ENCODE peak calls at places on chromosomes 1 and 21, in nine cellular contexts. Q, C, Z, K, S, M, A, X and B are unnamed samples.
A peak's percentile ranks its signal among the peaks of the same experiment; 100 is the strongest.

GRCh38 chr1:157831968-157832626 is 9.5 kb downstream of the CD5L start:
- DNase-seq in Q (no peak), C (no peak), Z (no peak), K (no peak), S (no peak), M (no peak), A (no peak), X (no peak), B (no peak)

GRCh38 chr1:198620951-198621824 is 17.7 kb upstream of the PTPRC start:
- DNase-seq in Q (no peak), C (no peak), Z (no peak), K (no peak), S (no peak), M (no peak), A (peak; percentile 63), X (no peak), B (no peak)

GRCh38 chr1:30191154-30191702 is 532.2 kb downstream of the MATN1 start:
- DNase-seq in Q (peak; percentile 54), C (peak; percentile 73), Z (peak; percentile 66), K (no peak), S (peak; percentile 23), M (no peak), A (peak; percentile 24), X (peak; percentile 25), B (no peak)

GRCh38 chr1:30329263-30329753 is 394.1 kb downstream of the MATN1 start:
- DNase-seq in Q (no peak), C (no peak), Z (no peak), K (no peak), S (no peak), M (no peak), A (no peak), X (no peak), B (no peak)

GRCh38 chr1:181038399-181038873 is 4.7 kb downstream of the MR1 start:
- DNase-seq in Q (peak; percentile 59), C (peak; percentile 93), Z (peak; percentile 61), K (peak; percentile 22), S (peak; percentile 79), M (no peak), A (peak; percentile 65), X (peak; percentile 72), B (no peak)

GRCh38 chr1:109793486-109794318 is 30.0 kb upstream of the EPS8L3 start:
- DNase-seq in Q (peak; percentile 54), C (peak; percentile 89), Z (no peak), K (peak; percentile 85), S (no peak), M (no peak), A (peak; percentile 47), X (peak; percentile 78), B (no peak)

GRCh38 chr1:91604632-91605031 is 104.0 kb downstream of the CDC7 start:
- DNase-seq in Q (no peak), C (no peak), Z (no peak), K (no peak), S (no peak), M (no peak), A (no peak), X (peak; percentile 36), B (no peak)

GRCh38 chr1:160398823-160399222 is 1.5 kb upstream of the VANGL2 start:
- DNase-seq in Q (no peak), C (no peak), Z (no peak), K (no peak), S (no peak), M (no peak), A (no peak), X (no peak), B (no peak)

GRCh38 chr1:74771913-74772515 is 39.1 kb downstream of the TYW3 start:
- DNase-seq in Q (no peak), C (peak; percentile 81), Z (peak; percentile 42), K (peak; percentile 53), S (peak; percentile 1), M (no peak), A (no peak), X (peak; percentile 73), B (no peak)

GRCh38 chr21:41598561-41599511 is 90.9 kb upstream of the TMPRSS2 start:
- DNase-seq in Q (no peak), C (no peak), Z (no peak), K (no peak), S (no peak), M (no peak), A (no peak), X (no peak), B (peak; percentile 80)

GRCh38 chr1:87226341-87226760 is 102.3 kb upstream of the LMO4 start:
- DNase-seq in Q (peak; percentile 82), C (no peak), Z (no peak), K (peak; percentile 99), S (peak; percentile 74), M (no peak), A (no peak), X (peak; percentile 99), B (peak; percentile 70)

GRCh38 chr21:34834852-34835501 is 166.2 kb downstream of the CLIC6 start:
- DNase-seq in Q (no peak), C (no peak), Z (no peak), K (no peak), S (no peak), M (no peak), A (no peak), X (no peak), B (no peak)

GRCh38 chr1:111769517-111770146 is 13.9 kb downstream of the DDX20 start:
- DNase-seq in Q (no peak), C (peak; percentile 78), Z (no peak), K (peak; percentile 62), S (peak; percentile 25), M (no peak), A (peak; percentile 24), X (peak; percentile 86), B (no peak)

GRCh38 chr1:22166439-22166838 is 23.5 kb upstream of the WNT4 start:
- DNase-seq in Q (no peak), C (no peak), Z (no peak), K (no peak), S (no peak), M (no peak), A (no peak), X (no peak), B (no peak)

GRCh38 chr21:42238185-42238934 is 19.4 kb downstream of the ABCG1 start:
- DNase-seq in Q (no peak), C (no peak), Z (no peak), K (no peak), S (no peak), M (no peak), A (peak; percentile 42), X (no peak), B (no peak)

GRCh38 chr1:42117214-42117613 is 36.0 kb upstream of the GUCA2B start:
- DNase-seq in Q (no peak), C (no peak), Z (no peak), K (no peak), S (no peak), M (no peak), A (no peak), X (no peak), B (no peak)

GRCh38 chr1:31788138-31788824 is 24.1 kb upstream of the ADGRB2 start:
- DNase-seq in Q (peak; percentile 96), C (peak; percentile 94), Z (peak; percentile 80), K (peak; percentile 67), S (peak; percentile 79), M (peak; percentile 84), A (peak; percentile 92), X (peak; percentile 93), B (peak; percentile 96)

GRCh38 chr1:192491804-192492554 is 83.6 kb upstream of the RGS1 start:
- DNase-seq in Q (no peak), C (peak; percentile 20), Z (no peak), K (no peak), S (no peak), M (no peak), A (no peak), X (peak; percentile 36), B (no peak)

GRCh38 chr1:96748078-96748477 is 26.5 kb downstream of the PTBP2 start:
- DNase-seq in Q (no peak), C (no peak), Z (no peak), K (no peak), S (no peak), M (no peak), A (no peak), X (no peak), B (no peak)

GRCh38 chr1:210292276-210292851 is 36.3 kb upstream of the HHAT start:
- DNase-seq in Q (peak; percentile 59), C (peak; percentile 73), Z (no peak), K (no peak), S (peak; percentile 53), M (peak; percentile 5), A (peak; percentile 49), X (peak; percentile 4), B (peak; percentile 93)

GRCh38 chr1:44970317-44970716 is 16.1 kb downstream of the EIF2B3 start:
- DNase-seq in Q (no peak), C (no peak), Z (no peak), K (no peak), S (no peak), M (no peak), A (no peak), X (peak; percentile 54), B (no peak)

GRCh38 chr1:27519341-27520258 is 29.6 kb upstream of the WASF2 start:
- DNase-seq in Q (no peak), C (peak; percentile 51), Z (peak; percentile 72), K (no peak), S (no peak), M (no peak), A (no peak), X (no peak), B (peak; percentile 68)

GRCh38 chr1:228044961-228045360 is 37.5 kb upstream of the ARF1 start:
- DNase-seq in Q (no peak), C (no peak), Z (no peak), K (no peak), S (no peak), M (no peak), A (no peak), X (no peak), B (peak; percentile 74)

GRCh38 chr1:56676571-56677035 is 31.5 kb downstream of the PRKAA2 start:
- DNase-seq in Q (no peak), C (no peak), Z (no peak), K (peak; percentile 53), S (peak; percentile 35), M (no peak), A (no peak), X (peak; percentile 17), B (no peak)

GRCh38 chr1:81799939-81800740 is 594 bp upstream of the ADGRL2 start:
- DNase-seq in Q (peak; percentile 57), C (peak; percentile 76), Z (peak; percentile 35), K (peak; percentile 50), S (peak; percentile 36), M (no peak), A (no peak), X (peak; percentile 85), B (peak; percentile 61)

GRCh38 chr1:230315099-230315498 is 111.0 kb downstream of the PGBD5 start:
- DNase-seq in Q (no peak), C (no peak), Z (no peak), K (no peak), S (no peak), M (no peak), A (no peak), X (no peak), B (no peak)

GRCh38 chr1:62341120-62341519 is 21.9 kb upstream of the KANK4 start:
- DNase-seq in Q (no peak), C (no peak), Z (no peak), K (no peak), S (no peak), M (no peak), A (no peak), X (no peak), B (no peak)

GRCh38 chr1:44808938-44809917 is 905 bp downstream of the BTBD19 start:
- DNase-seq in Q (no peak), C (peak; percentile 42), Z (no peak), K (no peak), S (no peak), M (peak; percentile 52), A (peak; percentile 90), X (peak; percentile 86), B (peak; percentile 80)

GRCh38 chr1:24903011-24903461 is 27.0 kb downstream of the RUNX3 start:
- DNase-seq in Q (no peak), C (no peak), Z (no peak), K (no peak), S (no peak), M (no peak), A (peak; percentile 1), X (no peak), B (peak; percentile 56)

GRCh38 chr1:47587891-47588582 is 150.2 kb downstream of the FOXD2 start:
- DNase-seq in Q (peak; percentile 35), C (peak; percentile 11), Z (no peak), K (no peak), S (no peak), M (no peak), A (no peak), X (peak; percentile 21), B (no peak)

GRCh38 chr1:227892930-227893695 is 54.6 kb downstream of the WNT9A start:
- DNase-seq in Q (peak; percentile 34), C (no peak), Z (no peak), K (no peak), S (no peak), M (no peak), A (no peak), X (no peak), B (peak; percentile 60)